ENCODE peak calls at places on chromosomes 13 and 19, in ten cellular contexts. M is esophagus squamous epithelium, E is left lung, J is left ventricle myocardium inferior, X is fibroblast of lung, K is mucosa of descending colon, F is PC-9, A is tibial artery, N is mesendoderm, D is GM23248. B is an unnamed sample.

GRCh38 chr13:44051923-44052322 is 172.2 kb downstream of the LACC1 start:
- DNase-seq in M (no peak), E (no peak), J (no peak), X (peak; percentile 14), K (no peak), F (no peak), A (no peak), N (peak; percentile 56), D (peak; percentile 9), B (no peak)

GRCh38 chr13:113609616-113610015 is 25.1 kb downstream of the TFDP1 start:
- DNase-seq in M (no peak), E (peak; percentile 73), J (no peak), X (no peak), K (no peak), F (no peak), A (no peak), N (no peak), D (no peak), B (no peak)

GRCh38 chr13:29496241-29496712 is 99.2 kb downstream of the SLC7A1 start:
- DNase-seq in M (no peak), E (no peak), J (peak; percentile 53), X (no peak), K (no peak), F (peak; percentile 41), A (no peak), N (no peak), D (no peak), B (no peak)

GRCh38 chr19:13176345-13176744 is 26.1 kb downstream of the IER2 start:
- DNase-seq in M (no peak), E (no peak), J (no peak), X (peak; percentile 79), K (no peak), F (no peak), A (no peak), N (no peak), D (no peak), B (no peak)

GRCh38 chr13:109152941-109153340 is 523.5 kb downstream of the MYO16 start:
- DNase-seq in M (no peak), E (no peak), J (no peak), X (peak; percentile 48), K (no peak), F (no peak), A (no peak), N (no peak), D (no peak), B (no peak)

GRCh38 chr13:73496711-73497110 is 437.9 kb downstream of the KLF5 start:
- DNase-seq in M (no peak), E (no peak), J (no peak), X (no peak), K (no peak), F (no peak), A (no peak), N (no peak), D (no peak), B (no peak)

GRCh38 chr13:83019986-83020385 is 862.3 kb downstream of the SLITRK1 start:
- DNase-seq in M (no peak), E (no peak), J (no peak), X (no peak), K (no peak), F (no peak), A (no peak), N (no peak), D (no peak), B (no peak)

GRCh38 chr13:112453874-112454647 is 77.9 kb downstream of the SPACA7 start:
- DNase-seq in M (no peak), E (peak; percentile 34), J (no peak), X (no peak), K (no peak), F (no peak), A (peak; percentile 51), N (no peak), D (no peak), B (no peak)

GRCh38 chr19:2529473-2529918 is 53.6 kb downstream of the GADD45B start:
- DNase-seq in M (no peak), E (peak; percentile 50), J (no peak), X (peak; percentile 83), K (no peak), F (peak; percentile 71), A (no peak), N (peak; percentile 77), D (peak; percentile 97), B (no peak)

GRCh38 chr19:47740866-47741519 is 4.4 kb upstream of the NOP53 start:
- DNase-seq in M (no peak), E (no peak), J (no peak), X (no peak), K (no peak), F (no peak), A (peak; percentile 75), N (no peak), D (no peak), B (no peak)

GRCh38 chr19:47742636-47743035 is 2.7 kb upstream of the NOP53 start:
- DNase-seq in M (no peak), E (no peak), J (no peak), X (peak; percentile 57), K (no peak), F (no peak), A (peak; percentile 75), N (no peak), D (peak; percentile 47), B (no peak)

GRCh38 chr19:47745010-47745901 is at the start of gene NOP53:
- DNase-seq in M (peak; percentile 84), E (peak; percentile 95), J (peak; percentile 96), X (peak; percentile 92), K (peak; percentile 97), F (peak; percentile 95), A (peak; percentile 97), N (peak; percentile 98), D (peak; percentile 97), B (peak; percentile 96)

GRCh38 chr19:47741544-47742125 is 3.7 kb upstream of the NOP53 start:
- DNase-seq in M (no peak), E (no peak), J (no peak), X (no peak), K (no peak), F (no peak), A (no peak), N (no peak), D (peak; percentile 25), B (no peak)
- H3K4me1 ChIP-seq in M (peaks cover 29% of the 10 kb centered on the region), E (peaks cover 22% of the 10 kb centered on the region), J (peaks cover 48% of the 10 kb centered on the region), X (peaks cover 18% of the 10 kb centered on the region), K (peaks cover 6% of the 10 kb centered on the region), F (peaks cover 25% of the 10 kb centered on the region), A (peaks cover 24% of the 10 kb centered on the region), N (no peaks in the 10 kb centered on the region), D (peaks cover 26% of the 10 kb centered on the region), B (peaks cover 12% of the 10 kb centered on the region)

GRCh38 chr19:6061420-6062130 is 48.7 kb downstream of the RFX2 start:
- DNase-seq in M (no peak), E (no peak), J (no peak), X (no peak), K (no peak), F (no peak), A (peak; percentile 90), N (no peak), D (no peak), B (peak; percentile 23)

GRCh38 chr19:6060600-6061391 is 49.5 kb downstream of the RFX2 start:
- DNase-seq in M (no peak), E (peak; percentile 78), J (no peak), X (peak; percentile 91), K (no peak), F (peak; percentile 69), A (peak; percentile 71), N (peak; percentile 93), D (peak; percentile 71), B (peak; percentile 52)

GRCh38 chr19:6063576-6063961 is 46.7 kb downstream of the RFX2 start:
- DNase-seq in M (no peak), E (peak; percentile 62), J (no peak), X (no peak), K (no peak), F (no peak), A (peak; percentile 63), N (no peak), D (no peak), B (no peak)

GRCh38 chr19:6062961-6063575 is 47.2 kb downstream of the RFX2 start:
- DNase-seq in M (no peak), E (peak; percentile 52), J (no peak), X (no peak), K (no peak), F (no peak), A (peak; percentile 59), N (no peak), D (no peak), B (no peak)

DNA sequence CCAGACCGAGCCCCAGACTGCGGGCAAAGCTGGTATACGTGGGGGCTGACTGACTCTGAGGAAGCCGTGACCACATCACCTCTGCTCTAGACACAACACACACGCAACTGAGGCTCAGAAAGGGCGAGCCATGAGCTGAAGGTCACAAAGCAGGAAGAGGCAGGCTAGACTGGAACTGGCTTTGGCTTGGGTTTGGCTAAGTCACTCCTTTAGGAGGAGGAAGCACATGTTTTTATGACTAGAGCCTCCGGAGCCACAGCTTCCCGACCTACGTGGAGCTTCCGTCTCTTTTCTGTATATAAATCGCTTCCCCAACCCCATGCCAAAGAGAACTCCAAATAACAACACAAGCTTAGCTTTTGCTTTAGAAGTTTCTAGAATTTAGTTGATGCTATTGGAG is 48.0 kb downstream of the RFX2 start:
- DNase-seq in M (no peak), E (peak; percentile 82), J (no peak), X (peak; percentile 58), K (peak; percentile 69), F (no peak), A (peak; percentile 79), N (no peak), D (peak; percentile 45), B (peak; percentile 57)
- H3K4me1 ChIP-seq in M (peaks cover 85% of the 10 kb centered on the region), E (peaks cover 53% of the 10 kb centered on the region), J (peaks cover 97% of the 10 kb centered on the region), X (peaks cover 18% of the 10 kb centered on the region), K (peaks cover 57% of the 10 kb centered on the region), F (peaks cover 75% of the 10 kb centered on the region), A (peaks cover 51% of the 10 kb centered on the region), N (peaks cover 6% of the 10 kb centered on the region), D (peaks cover 50% of the 10 kb centered on the region), B (no peaks in the 10 kb centered on the region)

DNA sequence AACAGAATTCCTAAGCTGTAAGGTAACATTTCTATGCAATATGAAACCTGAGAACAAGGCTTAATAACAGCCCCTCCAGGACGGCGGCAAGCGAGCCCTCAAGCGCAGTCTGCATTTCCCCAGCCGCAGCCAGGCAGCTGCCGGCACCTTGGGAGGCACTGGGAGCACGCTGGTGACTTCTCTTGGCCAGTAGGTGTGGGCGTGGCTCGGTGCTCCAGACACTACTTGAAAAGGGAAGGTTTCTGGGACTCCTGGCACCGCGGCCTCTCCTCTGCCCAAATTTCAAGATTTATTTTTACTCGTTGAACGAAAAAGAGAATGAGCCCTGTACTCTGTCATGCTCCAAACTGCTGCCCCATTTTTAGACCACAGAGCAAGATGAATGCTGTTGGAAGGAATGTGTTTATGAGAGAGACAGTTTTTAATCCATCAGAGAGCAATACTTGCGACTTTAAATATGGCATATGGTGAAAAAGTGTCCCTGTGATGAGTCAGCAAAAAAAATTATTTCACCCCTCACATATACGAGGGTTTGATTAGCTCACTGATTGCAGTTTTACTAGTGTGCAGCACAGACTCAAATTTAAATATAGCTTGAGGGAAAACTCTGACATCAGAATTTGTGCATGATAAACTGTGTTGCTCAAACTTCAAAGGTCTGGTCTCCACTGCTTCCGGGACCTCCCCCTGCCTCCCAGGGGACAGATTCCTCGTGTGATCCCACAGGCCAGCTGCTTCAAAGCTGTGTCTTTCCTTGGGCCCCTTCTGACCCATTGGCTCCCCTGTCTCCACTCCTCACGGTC is 81.3 kb downstream of the COL4A2 start:
- DNase-seq in M (no peak), E (peak; percentile 76), J (no peak), X (peak; percentile 87), K (peak; percentile 34), F (peak; percentile 69), A (peak; percentile 91), N (peak; percentile 59), D (peak; percentile 75), B (no peak)
- H3K4me1 ChIP-seq in M (peaks cover 13% of the 10 kb centered on the region), E (peaks cover 12% of the 10 kb centered on the region), J (peaks cover 78% of the 10 kb centered on the region), X (peaks cover 37% of the 10 kb centered on the region), K (no peaks in the 10 kb centered on the region), F (peaks cover 41% of the 10 kb centered on the region), A (peaks cover 49% of the 10 kb centered on the region), N (peaks cover 8% of the 10 kb centered on the region), D (peaks cover 25% of the 10 kb centered on the region), B (no peaks in the 10 kb centered on the region)

GRCh38 chr19:39157997-39158389 is 32.4 kb downstream of the PAK4 start:
- DNase-seq in M (no peak), E (peak; percentile 44), J (no peak), X (no peak), K (no peak), F (no peak), A (no peak), N (no peak), D (no peak), B (no peak)
- H3K4me1 ChIP-seq in M (peaks cover 50% of the 10 kb centered on the region), E (peaks cover 36% of the 10 kb centered on the region), J (peaks cover 39% of the 10 kb centered on the region), X (no peaks in the 10 kb centered on the region), K (peaks cover 25% of the 10 kb centered on the region), F (peaks cover 43% of the 10 kb centered on the region), A (peaks cover 31% of the 10 kb centered on the region), N (peaks cover 7% of the 10 kb centered on the region), D (peaks cover 8% of the 10 kb centered on the region), B (peaks cover 12% of the 10 kb centered on the region)